ENCODE peak calls at places on chromosome 13, in seven cellular contexts. U is colonic mucosa, J is osteoblast, R is upper lobe of right lung, X is heart left ventricle, P is lower lobe of right lung, F is kidney. B is an unnamed sample.

GRCh38 chr13:48496796-48497195 is 36.1 kb downstream of the RCBTB2 start:
- DNase-seq in J (no peak), P (no peak), R (no peak), X (no peak), F (no peak), U (no peak), B (no peak)

GRCh38 chr13:60754211-60754610 is 357.2 kb downstream of the TDRD3 start:
- DNase-seq in X (no peak), P (no peak), J (no peak), F (no peak), R (no peak), U (no peak), B (no peak)

GRCh38 chr13:105956891-105957290 is 578.6 kb downstream of the EFNB2 start:
- DNase-seq in R (no peak), X (no peak), J (no peak), U (no peak), P (no peak), F (no peak), B (no peak)

GRCh38 chr13:44876782-44877324 is 112.4 kb downstream of the NUFIP1 start:
- DNase-seq in X (no peak), R (no peak), P (no peak), J (no peak), U (no peak), F (no peak), B (no peak)

GRCh38 chr13:40664100-40665060 is 2.1 kb downstream of the FOXO1 start:
- DNase-seq in U (peak), P (peak), R (peak), J (peak), F (peak), X (peak), B (peak)

GRCh38 chr13:110699148-110700145 is 6.5 kb downstream of the CARS2 start:
- DNase-seq in J (no peak), R (no peak), P (no peak), X (no peak), U (no peak), F (no peak), B (no peak)

GRCh38 chr13:62119739-62120700 is 704.4 kb upstream of the PCDH20 start:
- DNase-seq in X (no peak), U (no peak), F (no peak), P (no peak), R (no peak), J (peak), B (peak)

GRCh38 chr13:98039964-98040363 is 86.5 kb downstream of the IPO5 start:
- DNase-seq in U (no peak), F (no peak), J (no peak), X (no peak), P (no peak), R (no peak), B (no peak)

GRCh38 chr13:52454459-52454824 is 836 bp upstream of the CKAP2 start:
- DNase-seq in X (no peak), U (peak), F (no peak), J (no peak), R (no peak), P (no peak), B (peak)

GRCh38 chr13:29791508-29791907 is 58.9 kb downstream of the UBL3 start:
- DNase-seq in P (no peak), U (no peak), J (no peak), X (no peak), F (no peak), R (no peak), B (no peak)

GRCh38 chr13:105058517-105058916 is 1476.9 kb downstream of the EFNB2 start:
- DNase-seq in X (no peak), F (no peak), U (no peak), J (no peak), P (no peak), R (no peak), B (no peak)

GRCh38 chr13:41222259-41222852 is 28.0 kb upstream of the KBTBD7 start:
- DNase-seq in F (no peak), R (no peak), X (peak), U (peak), P (no peak), J (peak), B (peak)

GRCh38 chr13:35793823-35794222 is 317.3 kb upstream of the MAB21L1 start:
- DNase-seq in R (no peak), X (no peak), J (no peak), P (no peak), F (no peak), U (no peak), B (no peak)

GRCh38 chr13:105196052-105196451 is 1339.4 kb downstream of the EFNB2 start:
- DNase-seq in F (no peak), R (no peak), X (no peak), U (no peak), J (peak), P (no peak), B (peak)

GRCh38 chr13:45374917-45375316 is 33.9 kb upstream of the TPT1 start:
- DNase-seq in P (no peak), U (no peak), J (peak), R (no peak), F (no peak), X (no peak), B (no peak)

GRCh38 chr13:87792878-87793277 is 121.7 kb downstream of the SLITRK5 start:
- DNase-seq in R (no peak), P (no peak), J (no peak), X (no peak), U (no peak), F (no peak), B (no peak)

GRCh38 chr13:40780822-40781401 is 8.5 kb upstream of the SLC25A15 start:
- DNase-seq in P (no peak), F (no peak), X (no peak), J (no peak), U (no peak), R (no peak), B (peak)

GRCh38 chr13:113927661-113928581 is 46.0 kb downstream of the C13orf46 start:
- DNase-seq in R (peak), F (peak), X (peak), J (peak), U (no peak), P (no peak), B (peak)

GRCh38 chr13:102693781-102694180 is 1.1 kb downstream of the METTL21C start:
- DNase-seq in J (peak), F (no peak), U (no peak), X (no peak), R (no peak), P (no peak), B (no peak)

GRCh38 chr13:50511877-50512332 is 331.6 kb downstream of the DLEU7 start:
- DNase-seq in R (no peak), P (no peak), J (no peak), X (no peak), U (peak), F (no peak), B (no peak)
- H3K4me3 ChIP-seq in R (peak), P (peak), J (peak), X (peak), U (peak), F (no peak), B (no peak)

DNA sequence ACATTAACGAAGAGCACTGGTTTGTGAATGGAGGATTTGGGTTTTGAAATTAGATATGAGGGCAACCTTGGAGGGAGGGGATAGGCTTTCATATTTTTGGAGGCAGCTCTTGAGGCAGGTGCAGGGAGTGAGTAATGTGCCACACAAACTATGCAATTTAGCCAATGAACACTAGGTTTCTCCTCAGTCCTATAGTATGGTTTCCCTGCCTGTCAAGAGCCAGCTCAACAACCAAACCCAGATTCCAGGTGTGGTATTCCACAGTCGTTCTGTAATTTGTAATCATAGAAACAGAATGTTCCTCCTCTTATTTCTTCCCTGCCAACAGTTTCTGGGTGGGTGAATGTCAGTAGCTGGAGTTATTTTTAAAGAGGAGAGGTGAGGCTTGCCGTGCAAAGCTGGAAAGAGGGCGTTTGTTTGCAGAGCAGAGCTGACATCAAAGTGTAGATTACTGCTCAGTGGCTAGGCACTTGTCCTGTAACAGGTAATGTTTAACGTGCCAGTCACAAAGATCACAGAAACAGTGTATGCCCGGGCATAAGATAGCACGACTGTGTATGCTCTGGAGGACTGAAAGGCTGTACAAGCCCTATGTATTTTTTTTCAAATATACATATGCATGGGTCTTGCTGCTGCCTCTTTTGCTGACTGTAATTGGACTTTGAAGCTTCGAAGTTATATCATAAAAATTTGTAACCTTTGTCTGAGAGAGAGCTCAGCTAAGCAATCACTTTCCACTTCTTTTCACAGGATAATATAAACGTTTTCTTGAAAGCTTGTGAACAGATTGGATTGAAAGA is 124.3 kb downstream of the LMO7 start:
- DNase-seq in X (peak), J (peak), F (peak), P (peak), U (peak), R (no peak), B (peak)
- TF ChIP-seq CTCF in X (no peak), J (no peak), F (peak), P (peak), U (no peak), R (peak), B (peak)

DNA sequence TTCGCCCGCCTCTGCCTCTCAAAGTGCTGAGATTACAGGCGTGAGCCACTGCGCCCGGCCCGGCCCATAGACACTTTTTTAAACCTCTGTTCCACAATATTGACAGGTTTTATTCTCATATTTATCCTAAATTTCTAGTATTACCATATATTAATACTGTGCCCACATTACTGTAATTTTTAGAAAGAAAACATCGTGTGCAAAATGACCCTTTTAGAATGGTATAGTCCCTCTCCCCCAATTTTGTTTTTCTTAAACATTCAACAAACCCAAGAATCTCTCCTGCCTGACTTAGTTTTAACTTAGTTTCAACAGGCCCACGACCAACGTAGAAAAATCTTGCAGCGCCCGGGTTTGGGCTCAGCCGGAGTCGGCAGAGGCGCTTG is 9.1 kb downstream of the CDX2 start:
- DNase-seq in F (no peak), P (no peak), J (no peak), U (no peak), R (no peak), X (no peak), B (no peak)
- H3K4me3 ChIP-seq in F (no peak), P (peak), J (no peak), U (peak), R (peak), X (no peak), B (no peak)

GRCh38 chr13:42878721-42879120 is 97.3 kb downstream of the FAM216B start:
- DNase-seq in P (no peak), R (no peak), F (no peak), U (no peak), X (no peak), J (no peak), B (no peak)

GRCh38 chr13:42883142-42883541 is 101.8 kb downstream of the FAM216B start:
- DNase-seq in U (no peak), R (no peak), P (no peak), J (no peak), X (no peak), F (no peak), B (no peak)

GRCh38 chr13:42880241-42880640 is 98.9 kb downstream of the FAM216B start:
- DNase-seq in R (no peak), J (no peak), X (peak), U (no peak), F (no peak), P (no peak), B (no peak)

GRCh38 chr13:42885325-42885724 is 103.9 kb downstream of the FAM216B start:
- DNase-seq in P (no peak), F (no peak), X (no peak), U (no peak), J (no peak), R (no peak), B (no peak)

GRCh38 chr13:42883771-42884170 is 102.4 kb downstream of the FAM216B start:
- DNase-seq in X (peak), J (no peak), P (no peak), R (no peak), U (peak), F (no peak), B (peak)
- TF ChIP-seq CTCF in X (peak), J (peak), P (no peak), R (no peak), U (no peak), F (no peak), B (peak)

DNA sequence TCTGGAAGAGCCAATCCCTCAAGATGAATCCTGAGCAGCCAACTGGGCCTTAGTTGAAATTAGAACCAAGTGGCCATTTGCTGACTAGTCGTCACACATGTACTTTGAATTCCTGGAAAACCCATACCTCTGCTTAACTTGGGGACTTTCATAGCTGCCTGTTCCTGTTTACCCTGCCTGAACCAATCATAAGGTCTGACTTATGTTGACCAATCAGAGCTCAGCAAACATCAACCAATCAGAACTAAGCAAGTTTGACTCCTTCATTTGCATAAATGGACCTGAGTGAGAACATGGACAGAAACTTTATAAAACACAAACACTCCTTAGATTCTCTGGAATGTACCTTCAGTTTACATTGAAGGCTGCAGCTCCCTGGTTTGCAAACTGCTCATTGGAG is 50.8 kb downstream of the LATS2 start:
- DNase-seq in R (no peak), F (no peak), U (no peak), X (no peak), P (no peak), J (no peak), B (no peak)
- H3K4me3 ChIP-seq in R (no peak), F (no peak), U (no peak), X (no peak), P (no peak), J (no peak), B (no peak)

GRCh38 chr13:95298169-95298940 is 2.9 kb downstream of the ABCC4 start:
- DNase-seq in U (no peak), P (peak), J (peak), X (no peak), F (no peak), R (peak), B (peak)

GRCh38 chr13:95301947-95302386 is 716 bp upstream of the ABCC4 start:
- DNase-seq in F (no peak), P (no peak), X (no peak), J (no peak), U (no peak), R (no peak), B (no peak)

GRCh38 chr13:95298971-95299627 is 2.2 kb downstream of the ABCC4 start:
- DNase-seq in R (no peak), U (no peak), P (no peak), X (no peak), J (peak), F (no peak), B (peak)

GRCh38 chr13:95300625-95301134 is 571 bp downstream of the ABCC4 start:
- DNase-seq in J (peak), P (peak), R (peak), X (peak), F (peak), U (peak), B (peak)

GRCh38 chr13:95301135-95301946 is at the start of gene ABCC4:
- DNase-seq in P (peak), X (peak), F (peak), J (peak), U (peak), R (peak), B (peak)
- TF ChIP-seq CTCF in P (no peak), X (no peak), F (no peak), J (no peak), U (no peak), R (no peak), B (no peak)

B was measured in epithelial cell of esophagus.